ENCODE peak calls at places on chromosome 13, in eight cellular contexts. R, N, F, S, P, Z, E and I are unnamed samples.
A peak's percentile ranks its signal among the peaks of the same experiment; 100 is the strongest.

GRCh38 chr13:48156466-48156865 is 61.6 kb upstream of the MED4 start:
- DNase-seq in R (peak; percentile 40), N (peak; percentile 42), F (no peak), S (no peak), P (no peak), Z (no peak), E (peak; percentile 13), I (no peak)

GRCh38 chr13:113090806-113091205 is 14.8 kb upstream of the F7 start:
- DNase-seq in R (no peak), N (no peak), F (no peak), S (no peak), P (no peak), Z (no peak), E (no peak), I (no peak)

GRCh38 chr13:113297370-113297871 is 382 bp downstream of the LAMP1 start:
- DNase-seq in R (peak; percentile 15), N (peak; percentile 27), F (peak; percentile 53), S (no peak), P (no peak), Z (no peak), E (peak; percentile 12), I (peak; percentile 53)

GRCh38 chr13:110379905-110380341 is 72.8 kb downstream of the COL4A2 start:
- DNase-seq in R (no peak), N (no peak), F (no peak), S (no peak), P (no peak), Z (no peak), E (peak; percentile 42), I (no peak)

GRCh38 chr13:39201075-39201630 is 162.9 kb downstream of the NHLRC3 start:
- DNase-seq in R (no peak), N (no peak), F (no peak), S (no peak), P (no peak), Z (no peak), E (no peak), I (no peak)

GRCh38 chr13:67267136-67267535 is 37.0 kb upstream of the PCDH9 start:
- DNase-seq in R (no peak), N (no peak), F (no peak), S (no peak), P (no peak), Z (no peak), E (peak; percentile 2), I (no peak)

GRCh38 chr13:51643882-51644281 is 59.6 kb downstream of the WDFY2 start:
- DNase-seq in R (no peak), N (no peak), F (no peak), S (no peak), P (peak; percentile 69), Z (peak; percentile 85), E (peak; percentile 89), I (no peak)

GRCh38 chr13:63605403-63605802 is 2189.8 kb upstream of the PCDH20 start:
- DNase-seq in R (no peak), N (no peak), F (no peak), S (no peak), P (no peak), Z (no peak), E (no peak), I (no peak)

GRCh38 chr13:25981060-25981459 is 70.8 kb downstream of the SHISA2 start:
- DNase-seq in R (no peak), N (no peak), F (no peak), S (peak; percentile 16), P (no peak), Z (no peak), E (no peak), I (no peak)

GRCh38 chr13:67069117-67069767 is 160.9 kb downstream of the PCDH9 start:
- DNase-seq in R (no peak), N (no peak), F (no peak), S (no peak), P (no peak), Z (no peak), E (no peak), I (no peak)

GRCh38 chr13:50635504-50635903 is 208.0 kb downstream of the DLEU7 start:
- DNase-seq in R (no peak), N (no peak), F (no peak), S (no peak), P (no peak), Z (no peak), E (no peak), I (no peak)

GRCh38 chr13:73971481-73971880 is 162.7 kb downstream of the KLF12 start:
- DNase-seq in R (no peak), N (no peak), F (no peak), S (no peak), P (no peak), Z (no peak), E (no peak), I (no peak)

GRCh38 chr13:32504263-32504662 is 34.3 kb downstream of the N4BP2L2 start:
- DNase-seq in R (no peak), N (no peak), F (no peak), S (no peak), P (no peak), Z (no peak), E (no peak), I (no peak)

GRCh38 chr13:24151864-24152263 is 8.7 kb upstream of the SPATA13 start:
- DNase-seq in R (no peak), N (no peak), F (no peak), S (no peak), P (no peak), Z (no peak), E (no peak), I (no peak)

GRCh38 chr13:99287544-99287943 is 19.7 kb downstream of the GPR183 start:
- DNase-seq in R (no peak), N (no peak), F (no peak), S (no peak), P (no peak), Z (no peak), E (no peak), I (no peak)

GRCh38 chr13:36124236-36124822 is 6.9 kb downstream of the DCLK1 start:
- DNase-seq in R (no peak), N (no peak), F (no peak), S (peak; percentile 11), P (peak; percentile 74), Z (no peak), E (peak; percentile 90), I (no peak)

GRCh38 chr13:77509221-77509620 is 26.3 kb upstream of the SCEL start:
- DNase-seq in R (no peak), N (no peak), F (no peak), S (peak; percentile 60), P (no peak), Z (peak; percentile 74), E (peak; percentile 21), I (no peak)

GRCh38 chr13:108915634-108916497 is 286.5 kb downstream of the MYO16 start:
- DNase-seq in R (peak; percentile 52), N (peak; percentile 91), F (no peak), S (peak; percentile 70), P (peak; percentile 85), Z (peak; percentile 95), E (peak; percentile 95), I (peak; percentile 71)

GRCh38 chr13:107881362-107881761 is 334.0 kb downstream of the LIG4 start:
- DNase-seq in R (no peak), N (no peak), F (no peak), S (no peak), P (no peak), Z (no peak), E (no peak), I (no peak)

GRCh38 chr13:98374750-98375149 is 197.7 kb upstream of the RNF113B start:
- DNase-seq in R (no peak), N (no peak), F (no peak), S (no peak), P (no peak), Z (no peak), E (no peak), I (no peak)

GRCh38 chr13:50388481-50388880 is 373.2 kb downstream of the KCNRG start:
- DNase-seq in R (no peak), N (no peak), F (no peak), S (no peak), P (no peak), Z (no peak), E (no peak), I (no peak)

GRCh38 chr13:72141845-72142470 is 275.0 kb upstream of the DACH1 start:
- DNase-seq in R (no peak), N (no peak), F (no peak), S (no peak), P (no peak), Z (no peak), E (peak; percentile 10), I (no peak)

GRCh38 chr13:43285891-43286602 is 262.7 kb downstream of the DNAJC15 start:
- DNase-seq in R (no peak), N (no peak), F (no peak), S (no peak), P (no peak), Z (no peak), E (peak; percentile 53), I (no peak)

GRCh38 chr13:98482476-98483444 is 94.1 kb downstream of the STK24 start:
- DNase-seq in R (no peak), N (peak; percentile 69), F (no peak), S (no peak), P (peak; percentile 61), Z (no peak), E (peak; percentile 88), I (peak; percentile 45)

GRCh38 chr13:112917056-112917664 is 51.9 kb upstream of the MCF2L start:
- DNase-seq in R (no peak), N (no peak), F (no peak), S (no peak), P (no peak), Z (no peak), E (no peak), I (no peak)

GRCh38 chr13:110685305-110685704 is 20.6 kb downstream of the CARS2 start:
- DNase-seq in R (no peak), N (no peak), F (no peak), S (no peak), P (no peak), Z (no peak), E (no peak), I (no peak)

GRCh38 chr13:31862828-31863227 is 123.5 kb downstream of the RXFP2 start:
- DNase-seq in R (no peak), N (no peak), F (no peak), S (no peak), P (no peak), Z (no peak), E (no peak), I (no peak)

GRCh38 chr13:49214917-49215376 is 5.2 kb upstream of the MLNR start:
- DNase-seq in R (no peak), N (peak; percentile 67), F (no peak), S (no peak), P (no peak), Z (no peak), E (peak; percentile 13), I (peak; percentile 39)

GRCh38 chr13:45860240-45860639 is 8.7 kb upstream of the SIAH3 start:
- DNase-seq in R (no peak), N (no peak), F (no peak), S (no peak), P (no peak), Z (no peak), E (no peak), I (no peak)

GRCh38 chr13:74205313-74205690 is 71.1 kb upstream of the KLF12 start:
- DNase-seq in R (no peak), N (no peak), F (no peak), S (no peak), P (no peak), Z (no peak), E (peak; percentile 38), I (no peak)

GRCh38 chr13:49641810-49642291 is 13.5 kb downstream of the ARL11 start:
- DNase-seq in R (no peak), N (peak; percentile 32), F (no peak), S (no peak), P (peak; percentile 79), Z (no peak), E (peak; percentile 75), I (no peak)

GRCh38 chr13:36244073-36244472 is 29.7 kb upstream of the SOHLH2 start:
- DNase-seq in R (no peak), N (no peak), F (no peak), S (no peak), P (no peak), Z (no peak), E (no peak), I (no peak)

GRCh38 chr13:65336916-65337315 is 1893.2 kb downstream of the PCDH9 start:
- DNase-seq in R (no peak), N (no peak), F (no peak), S (no peak), P (peak; percentile 0), Z (no peak), E (peak; percentile 3), I (no peak)